ENCODE peak calls at places on chromosome 7, in four cellular contexts. S, V, P and O are unnamed samples.

GRCh38 chr7:129911790-129912189 is 41.0 kb downstream of the UBE2H start:
- DNase-seq in S (peak), P (no peak), V (no peak), O (no peak)

GRCh38 chr7:145082366-145083240 is 246.8 kb upstream of the TPK1 start:
- DNase-seq in S (no peak), V (no peak), P (no peak), O (no peak)

GRCh38 chr7:131370523-131370968 is 42.9 kb downstream of the MKLN1 start:
- DNase-seq in P (no peak), V (no peak), S (peak), O (no peak)

GRCh38 chr7:28301148-28301641 is 111.1 kb upstream of the CREB5 start:
- DNase-seq in S (peak), V (no peak), P (no peak), O (peak)

GRCh38 chr7:25720427-25720826 is 431.6 kb upstream of the NFE2L3 start:
- DNase-seq in P (no peak), V (no peak), S (peak), O (no peak)

GRCh38 chr7:92723978-92724377 is 112.4 kb downstream of the CDK6 start:
- DNase-seq in V (no peak), S (no peak), P (no peak), O (no peak)

GRCh38 chr7:92625617-92626016 is 35.4 kb upstream of the FAM133B start:
- DNase-seq in P (no peak), S (peak), V (no peak), O (no peak)

GRCh38 chr7:158054611-158055010 is 533.0 kb downstream of the PTPRN2 start:
- DNase-seq in P (no peak), V (no peak), S (no peak), O (no peak)

GRCh38 chr7:47422631-47423030 is 159.3 kb downstream of the TNS3 start:
- DNase-seq in P (no peak), S (peak), V (no peak), O (no peak)

GRCh38 chr7:130024390-130024789 is 26.8 kb downstream of the ZC3HC1 start:
- DNase-seq in P (no peak), V (no peak), S (peak), O (no peak)

GRCh38 chr7:2029211-2029905 is 203.4 kb downstream of the MAD1L1 start:
- DNase-seq in S (no peak), V (no peak), P (peak), O (no peak)

GRCh38 chr7:28389504-28390385 is 22.6 kb upstream of the CREB5 start:
- DNase-seq in S (peak), P (peak), V (no peak), O (no peak)

GRCh38 chr7:2051708-2052656 is 180.8 kb downstream of the MAD1L1 start:
- DNase-seq in P (no peak), V (no peak), S (no peak), O (no peak)

GRCh38 chr7:51138121-51139085 is 178.2 kb downstream of the COBL start:
- DNase-seq in V (no peak), P (no peak), S (no peak), O (no peak)

GRCh38 chr7:191105-192034 is 1.0 kb upstream of the FAM20C start:
- DNase-seq in P (no peak), S (peak), V (peak), O (peak)

GRCh38 chr7:142039231-142039630 is 43.6 kb downstream of the MGAM start:
- DNase-seq in P (no peak), S (no peak), V (no peak), O (no peak)

GRCh38 chr7:41093141-41093540 is 609.7 kb downstream of the INHBA start:
- DNase-seq in V (no peak), S (no peak), P (no peak), O (no peak)

GRCh38 chr7:54394877-54395276 is 147.3 kb upstream of the VSTM2A start:
- DNase-seq in S (no peak), P (peak), V (no peak), O (no peak)

GRCh38 chr7:17939111-17939669 is 1.1 kb downstream of the SNX13 start:
- DNase-seq in S (peak), P (no peak), V (no peak), O (no peak)

GRCh38 chr7:125370502-125370901 is 440.9 kb upstream of the POT1 start:
- DNase-seq in S (no peak), V (no peak), P (no peak), O (no peak)

GRCh38 chr7:129805086-129805719 is 147.6 kb downstream of the UBE2H start:
- DNase-seq in V (no peak), S (no peak), P (peak), O (no peak)

GRCh38 chr7:50714851-50715250 is 67.8 kb downstream of the GRB10 start:
- DNase-seq in V (no peak), S (no peak), P (no peak), O (no peak)

GRCh38 chr7:37092548-37092947 is 356.1 kb downstream of the ELMO1 start:
- DNase-seq in S (no peak), V (no peak), P (no peak), O (no peak)

DNA sequence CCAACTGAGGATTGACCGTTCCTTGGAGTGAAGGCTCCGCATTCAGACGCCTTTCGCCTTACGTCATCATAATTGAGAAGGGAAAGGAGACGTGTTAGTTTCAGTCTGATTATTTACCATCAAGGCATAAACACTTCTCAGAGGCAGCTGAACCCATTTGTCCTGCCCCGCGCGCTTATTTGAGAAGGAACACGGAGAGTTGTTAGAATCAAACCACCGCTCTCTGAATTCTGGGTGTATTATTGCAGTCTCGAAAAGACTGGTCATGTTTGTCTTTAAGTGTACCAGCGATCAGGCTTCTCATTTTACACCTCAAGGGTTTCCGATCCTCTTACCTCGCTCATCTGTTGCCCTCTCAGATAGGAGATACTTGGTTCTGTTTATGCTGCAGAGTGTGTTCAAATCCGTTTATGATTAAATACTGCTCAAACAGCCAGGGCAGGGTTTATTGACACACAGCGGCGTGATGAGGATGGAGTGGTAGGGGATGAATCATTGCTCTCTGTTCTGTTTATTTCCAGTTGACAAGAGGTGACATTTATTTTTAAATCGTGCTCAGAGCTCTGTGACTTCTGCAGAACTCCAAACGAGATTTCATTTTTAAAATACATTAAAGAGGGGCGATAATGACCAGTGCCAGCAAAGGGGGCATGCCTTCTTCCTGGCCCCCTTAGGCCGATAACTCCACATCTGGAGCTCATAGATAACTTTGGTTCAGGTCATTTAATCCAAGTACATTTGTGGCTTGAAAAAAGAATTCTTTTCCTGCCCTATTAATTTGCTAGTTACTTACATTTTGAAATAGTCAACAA is 30.5 kb downstream of the FOXK1 start:
- DNase-seq in S (peak), V (no peak), P (no peak), O (no peak)
- H3K4me3 ChIP-seq in S (no peak), V (no peak), P (no peak), O (no peak)

GRCh38 chr7:8441106-8441590 is 7.7 kb downstream of the NXPH1 start:
- DNase-seq in S (no peak), P (no peak), V (no peak), O (no peak)

GRCh38 chr7:8443871-8444756 is 10.7 kb downstream of the NXPH1 start:
- DNase-seq in S (no peak), P (no peak), V (no peak), O (no peak)

GRCh38 chr7:8442295-8442813 is 8.9 kb downstream of the NXPH1 start:
- DNase-seq in V (no peak), S (no peak), P (no peak), O (no peak)

GRCh38 chr7:8441602-8442294 is 8.3 kb downstream of the NXPH1 start:
- DNase-seq in S (no peak), V (no peak), P (no peak), O (no peak)

DNA sequence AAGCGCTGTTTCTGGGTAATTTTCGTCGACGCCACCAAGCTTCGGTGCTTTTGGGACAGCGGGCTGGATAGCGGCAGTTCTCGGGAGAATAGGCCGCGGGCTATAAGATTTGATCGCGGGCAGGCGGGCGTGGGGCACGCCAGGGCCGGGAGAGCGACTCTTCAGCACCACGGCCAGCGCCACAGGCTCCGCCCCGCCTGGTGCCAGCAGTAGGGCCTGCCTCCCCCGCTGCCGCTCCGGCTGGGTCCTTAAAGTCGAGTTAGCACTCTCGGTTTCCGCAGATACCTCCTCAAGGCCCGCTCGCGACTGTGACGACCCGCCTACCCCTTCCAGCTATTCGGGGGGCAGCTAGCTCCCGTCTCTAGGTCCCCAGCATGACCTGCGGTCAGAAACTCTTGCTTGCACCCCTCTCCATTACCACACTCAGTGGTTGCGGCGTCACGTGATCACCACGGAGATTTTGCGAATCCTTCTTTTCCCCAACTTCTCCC is 9.4 kb downstream of the NXPH1 start:
- DNase-seq in V (peak), P (no peak), S (no peak), O (no peak)
- H3K4me3 ChIP-seq in V (peak), P (no peak), S (no peak), O (no peak)

DNA sequence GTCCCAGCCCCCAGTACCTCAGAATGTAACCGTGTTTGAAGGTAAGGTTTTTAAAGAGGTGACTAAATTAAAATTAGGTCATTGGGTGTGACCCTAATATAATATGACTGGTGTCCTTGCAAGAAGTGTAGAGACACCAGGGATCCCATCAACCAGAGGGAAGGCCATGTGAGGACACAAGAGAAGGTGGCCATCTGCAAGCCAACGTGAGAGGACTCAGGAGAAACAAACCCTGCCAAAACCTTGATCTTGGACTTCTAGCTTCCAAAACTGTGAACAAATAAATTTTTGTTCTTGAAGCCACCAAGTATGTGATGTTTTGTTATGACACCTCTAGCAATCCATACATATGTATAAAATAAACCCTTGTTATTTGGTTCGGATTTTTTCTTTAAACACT is 144.2 kb downstream of the CDK14 start:
- DNase-seq in V (no peak), S (no peak), P (no peak), O (no peak)
- H3K4me3 ChIP-seq in V (no peak), S (no peak), P (no peak), O (no peak)

GRCh38 chr7:155674556-155674955 is 30.1 kb downstream of the RBM33 start:
- DNase-seq in P (no peak), V (no peak), S (no peak), O (no peak)
- H3K4me3 ChIP-seq in P (no peak), V (no peak), S (no peak), O (no peak)

GRCh38 chr7:20199015-20199737 is 18.0 kb downstream of the MACC1 start:
- DNase-seq in V (peak), S (peak), P (peak), O (peak)

GRCh38 chr7:20200965-20201364 is 16.2 kb downstream of the MACC1 start:
- DNase-seq in S (no peak), P (no peak), V (no peak), O (no peak)

GRCh38 chr7:20200361-20200760 is 16.8 kb downstream of the MACC1 start:
- DNase-seq in S (no peak), V (no peak), P (no peak), O (no peak)

GRCh38 chr7:20198295-20198694 is 18.9 kb downstream of the MACC1 start:
- DNase-seq in V (no peak), P (peak), S (no peak), O (no peak)

GRCh38 chr7:20201380-20201779 is 15.8 kb downstream of the MACC1 start:
- DNase-seq in S (no peak), P (no peak), V (no peak), O (no peak)
- H3K4me3 ChIP-seq in S (no peak), P (no peak), V (no peak), O (no peak)